ENCODE peak calls at places on chromosome 21, in four cellular contexts. E is PC-3, B is fibroblast of lung, W is GM12878. R is an unnamed sample.

GRCh38 chr21:26099610-26100219 is 70.9 kb downstream of the APP start:
- DNase-seq in E (no peak), B (no peak), W (no peak), R (no peak)

GRCh38 chr21:39114871-39115658 is 68.2 kb downstream of the PSMG1 start:
- DNase-seq in E (peak; percentile 66), B (peak; percentile 80), W (no peak), R (peak; percentile 68)

GRCh38 chr21:38800924-38801744 is 4.6 kb upstream of the ETS2 start:
- DNase-seq in E (peak; percentile 90), B (no peak), W (no peak), R (no peak)

GRCh38 chr21:46269466-46269865 is 15.9 kb downstream of the MCM3AP start:
- DNase-seq in E (peak; percentile 97), B (no peak), W (no peak), R (no peak)

GRCh38 chr21:40386301-40386911 is 460.6 kb downstream of the DSCAM start:
- DNase-seq in E (peak; percentile 49), B (peak; percentile 25), W (no peak), R (peak; percentile 2)

GRCh38 chr21:26097475-26097874 is 73.1 kb downstream of the APP start:
- DNase-seq in E (no peak), B (no peak), W (no peak), R (no peak)

GRCh38 chr21:46205766-46206162 is 21.5 kb upstream of the SPATC1L start:
- DNase-seq in E (no peak), B (no peak), W (no peak), R (no peak)

GRCh38 chr21:43930848-43931384 is 65.9 kb downstream of the AGPAT3 start:
- DNase-seq in E (no peak), B (no peak), W (no peak), R (no peak)

GRCh38 chr21:46307625-46308024 is 16.0 kb downstream of the C21orf58 start:
- DNase-seq in E (peak; percentile 73), B (peak; percentile 82), W (no peak), R (no peak)

GRCh38 chr21:43287974-43288755 is 119.4 kb downstream of the CRYAA start:
- DNase-seq in E (peak; percentile 78), B (no peak), W (no peak), R (no peak)

GRCh38 chr21:14762734-14763694 is 216.9 kb upstream of the SAMSN1 start:
- DNase-seq in E (no peak), B (no peak), W (peak; percentile 82), R (no peak)

GRCh38 chr21:34839070-34839820 is 170.5 kb downstream of the CLIC6 start:
- DNase-seq in E (no peak), B (no peak), W (no peak), R (no peak)
- H3K4me1 ChIP-seq in E (peaks cover 35% of the 10 kb centered on the region), B (peaks cover 37% of the 10 kb centered on the region), W (peaks cover 8% of the 10 kb centered on the region), R (no peaks in the 10 kb centered on the region)

GRCh38 chr21:45096216-45096615 is 21.8 kb downstream of the ADARB1 start:
- DNase-seq in E (no peak), B (no peak), W (no peak), R (no peak)
- H3K4me1 ChIP-seq in E (no peaks in the 10 kb centered on the region), B (no peaks in the 10 kb centered on the region), W (no peaks in the 10 kb centered on the region), R (peaks cover 28% of the 10 kb centered on the region)

GRCh38 chr21:32713726-32714125 is 14.1 kb downstream of the SYNJ1 start:
- DNase-seq in E (no peak), B (no peak), W (no peak), R (no peak)

GRCh38 chr21:32712641-32713040 is 15.2 kb downstream of the SYNJ1 start:
- DNase-seq in E (no peak), B (no peak), W (no peak), R (no peak)

GRCh38 chr21:32712043-32712442 is 15.8 kb downstream of the SYNJ1 start:
- DNase-seq in E (no peak), B (peak; percentile 15), W (peak; percentile 82), R (no peak)

GRCh38 chr21:32710069-32710784 is 17.6 kb downstream of the SYNJ1 start:
- DNase-seq in E (no peak), B (no peak), W (no peak), R (peak; percentile 47)

DNA sequence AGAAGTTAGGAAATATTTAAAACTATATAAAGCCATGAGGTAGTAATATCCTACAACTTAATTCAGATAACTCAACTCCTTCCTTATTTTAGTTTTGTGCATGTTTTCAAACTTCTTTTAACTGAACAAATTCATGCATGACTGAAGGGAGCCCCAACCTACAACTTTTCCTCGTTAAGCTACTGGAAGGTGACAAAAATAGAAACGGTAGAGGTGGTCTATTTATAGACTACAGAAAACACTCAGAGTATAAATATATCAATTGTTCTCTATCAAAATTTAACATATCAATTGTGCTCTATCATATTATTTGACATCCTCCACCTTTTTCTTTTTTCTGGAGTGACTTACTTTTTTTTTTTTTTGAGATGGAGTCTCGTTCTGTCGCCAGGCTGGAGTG is 16.8 kb downstream of the SYNJ1 start:
- DNase-seq in E (no peak), B (no peak), W (no peak), R (no peak)
- H3K4me1 ChIP-seq in E (no peaks in the 10 kb centered on the region), B (no peaks in the 10 kb centered on the region), W (peaks cover 18% of the 10 kb centered on the region), R (peaks cover 22% of the 10 kb centered on the region)

GRCh38 chr21:41659791-41660560 is 106.9 kb downstream of the RIPK4 start:
- DNase-seq in E (peak; percentile 70), B (peak; percentile 27), W (no peak), R (no peak)

GRCh38 chr21:41662161-41662560 is 104.7 kb downstream of the RIPK4 start:
- DNase-seq in E (no peak), B (no peak), W (no peak), R (no peak)

GRCh38 chr21:41662761-41663160 is 104.1 kb downstream of the RIPK4 start:
- DNase-seq in E (no peak), B (no peak), W (no peak), R (no peak)

GRCh38 chr21:41658321-41658720 is 108.5 kb downstream of the RIPK4 start:
- DNase-seq in E (no peak), B (no peak), W (no peak), R (no peak)

DNA sequence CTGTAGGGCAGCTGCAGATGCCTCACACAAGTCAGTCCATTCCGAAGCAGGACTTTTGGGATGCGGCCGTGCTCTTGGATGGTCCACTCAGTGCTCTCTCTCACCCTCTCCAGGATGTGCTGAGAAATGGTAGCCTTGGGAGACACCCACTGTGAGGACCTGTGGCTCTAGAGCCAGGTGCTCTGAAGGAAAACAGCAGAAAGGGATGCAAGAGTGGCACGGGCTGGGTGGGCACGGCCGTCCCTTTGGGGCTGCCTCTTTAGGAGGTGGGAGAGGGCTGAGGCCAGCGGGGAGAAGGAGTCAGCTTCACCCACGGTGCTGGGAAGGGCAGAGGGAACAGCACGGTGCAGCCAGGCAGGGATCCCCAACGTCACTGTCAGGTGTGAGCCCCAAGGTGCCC is 106.1 kb downstream of the RIPK4 start:
- DNase-seq in E (no peak), B (no peak), W (no peak), R (no peak)
- H3K4me1 ChIP-seq in E (peaks cover 30% of the 10 kb centered on the region), B (peaks cover 5% of the 10 kb centered on the region), W (no peaks in the 10 kb centered on the region), R (peaks cover 5% of the 10 kb centered on the region)

GRCh38 chr21:17539323-17539722 is 26.5 kb downstream of the CXADR start:
- DNase-seq in E (no peak), B (no peak), W (no peak), R (no peak)

GRCh38 chr21:17539743-17540341 is 27.0 kb downstream of the CXADR start:
- DNase-seq in E (no peak), B (no peak), W (no peak), R (no peak)

GRCh38 chr21:17540530-17540929 is 27.7 kb downstream of the CXADR start:
- DNase-seq in E (no peak), B (no peak), W (no peak), R (no peak)

GRCh38 chr21:17538576-17538975 is 25.7 kb downstream of the CXADR start:
- DNase-seq in E (no peak), B (no peak), W (no peak), R (no peak)

DNA sequence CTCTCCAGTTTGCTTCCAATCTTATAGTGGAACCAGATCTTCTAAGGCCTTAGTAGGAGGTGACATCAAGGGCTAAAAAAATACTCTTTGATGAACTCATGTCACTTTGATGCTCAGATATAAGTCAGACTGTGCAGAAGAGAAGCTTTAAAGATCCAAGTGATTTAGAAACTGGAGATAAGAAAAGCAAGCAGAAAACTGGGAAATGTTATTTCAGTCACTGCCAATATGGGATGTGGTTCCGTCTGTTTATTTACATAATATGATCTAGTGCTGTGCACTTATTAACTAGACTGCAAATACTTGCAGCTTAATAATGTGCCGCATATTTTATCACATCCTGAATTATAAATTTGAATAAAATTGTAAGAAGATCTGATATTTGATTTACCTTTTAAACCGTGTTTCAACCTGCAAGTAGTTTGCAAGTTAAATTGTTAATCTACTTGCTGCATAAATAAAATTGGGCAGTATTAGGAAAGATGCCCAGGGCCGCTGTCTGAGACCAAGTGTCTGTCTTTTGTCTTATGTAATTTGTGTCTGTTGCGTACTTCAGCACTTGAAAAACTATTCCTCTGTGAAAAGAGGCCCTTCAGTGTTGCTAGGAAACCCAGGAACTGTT is 29.6 kb downstream of the CXADR start:
- DNase-seq in E (no peak), B (peak; percentile 31), W (no peak), R (peak; percentile 42)
- H3K4me1 ChIP-seq in E (no peaks in the 10 kb centered on the region), B (no peaks in the 10 kb centered on the region), W (no peaks in the 10 kb centered on the region), R (peaks cover 29% of the 10 kb centered on the region)

DNA sequence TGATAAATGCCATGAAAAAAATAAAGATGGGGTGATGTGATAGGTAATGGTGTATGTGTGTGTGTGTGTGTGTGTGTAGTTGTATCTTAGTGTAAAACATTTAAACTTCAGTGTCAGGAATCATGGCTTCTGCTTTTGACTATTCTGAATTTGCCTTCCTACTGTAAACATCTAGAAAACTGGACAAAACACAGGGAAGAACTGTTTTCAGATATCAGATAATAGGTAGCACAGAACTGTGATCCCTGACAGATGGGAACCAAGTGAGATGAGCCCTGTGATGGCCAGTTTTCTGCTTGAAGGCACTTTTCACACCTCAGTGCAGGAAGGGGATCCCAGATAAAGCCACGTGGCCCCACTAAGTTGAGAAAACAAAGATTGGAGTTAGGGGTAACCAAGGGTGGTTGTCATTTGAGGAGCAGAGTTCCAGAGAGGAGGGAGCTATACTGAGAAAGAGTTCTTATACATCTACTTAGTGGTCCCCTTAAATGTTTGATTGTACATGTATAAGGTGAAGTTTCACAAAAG is 17.3 kb downstream of the DYRK1A start:
- DNase-seq in E (no peak), B (no peak), W (no peak), R (no peak)
- H3K4me1 ChIP-seq in E (peaks cover 27% of the 10 kb centered on the region), B (no peaks in the 10 kb centered on the region), W (peaks cover 7% of the 10 kb centered on the region), R (peaks cover 28% of the 10 kb centered on the region)

GRCh38 chr21:34949045-34949444 is 100.1 kb downstream of the RUNX1 start:
- DNase-seq in E (no peak), B (no peak), W (no peak), R (no peak)

GRCh38 chr21:34946385-34947121 is 102.5 kb downstream of the RUNX1 start:
- DNase-seq in E (no peak), B (no peak), W (no peak), R (no peak)

GRCh38 chr21:34945288-34945687 is 103.8 kb downstream of the RUNX1 start:
- DNase-seq in E (no peak), B (no peak), W (no peak), R (no peak)

GRCh38 chr21:34948157-34948556 is 100.9 kb downstream of the RUNX1 start:
- DNase-seq in E (no peak), B (no peak), W (no peak), R (no peak)

GRCh38 chr21:34947122-34947534 is 102.0 kb downstream of the RUNX1 start:
- DNase-seq in E (no peak), B (no peak), W (no peak), R (no peak)
- H3K4me1 ChIP-seq in E (no peaks in the 10 kb centered on the region), B (no peaks in the 10 kb centered on the region), W (peaks cover 3% of the 10 kb centered on the region), R (no peaks in the 10 kb centered on the region)